ENCODE peak calls at places on chromosome X, in seven cellular contexts. One of them, this sample, is unnamed.

GRCh38 chrX:20046270-20046669 is 55.4 kb upstream of the BCLAF3 start:
- DNase-seq in iris pigment epithelial cell: no peak
- DNase-seq in RPMI8226: no peak
- DNase-seq in GM19239: no peak
- DNase-seq in endothelial cell: no peak
- DNase-seq in NCI-H510A treated with DMSO at 0.1 percent for 48 hours: no peak
- DNase-seq in stimulated activated CD8-positive, alpha-beta memory T cell treated with anti-CD3 and anti-CD28 coated beads, Interleukin-7, amount 100 ng/mL, for 1 hour: no peak
- DNase-seq in this sample: no peak

GRCh38 chrX:87663421-87663820 is 145.8 kb downstream of the KLHL4 start:
- DNase-seq in iris pigment epithelial cell: no peak
- DNase-seq in NCI-H510A treated with DMSO at 0.1 percent for 48 hours: no peak
- DNase-seq in GM19239: no peak
- DNase-seq in endothelial cell: no peak
- DNase-seq in stimulated activated CD8-positive, alpha-beta memory T cell treated with anti-CD3 and anti-CD28 coated beads, Interleukin-7, amount 100 ng/mL, for 1 hour: no peak
- DNase-seq in RPMI8226: no peak
- DNase-seq in this sample: no peak

GRCh38 chrX:38856670-38857069 is 55.4 kb downstream of the MID1IP1 start:
- DNase-seq in GM19239: no peak
- DNase-seq in endothelial cell: no peak
- DNase-seq in NCI-H510A treated with DMSO at 0.1 percent for 48 hours: no peak
- DNase-seq in stimulated activated CD8-positive, alpha-beta memory T cell treated with anti-CD3 and anti-CD28 coated beads, Interleukin-7, amount 100 ng/mL, for 1 hour: no peak
- DNase-seq in iris pigment epithelial cell: no peak
- DNase-seq in RPMI8226: no peak
- DNase-seq in this sample: no peak

GRCh38 chrX:143988356-143988755 is 104.5 kb downstream of the UBE2NL start:
- DNase-seq in endothelial cell: no peak
- DNase-seq in RPMI8226: no peak
- DNase-seq in stimulated activated CD8-positive, alpha-beta memory T cell treated with anti-CD3 and anti-CD28 coated beads, Interleukin-7, amount 100 ng/mL, for 1 hour: no peak
- DNase-seq in GM19239: no peak
- DNase-seq in NCI-H510A treated with DMSO at 0.1 percent for 48 hours: no peak
- DNase-seq in iris pigment epithelial cell: peak; percentile 1
- DNase-seq in this sample: no peak

GRCh38 chrX:150569155-150569477 is 695 bp downstream of the MTM1 start:
- DNase-seq in stimulated activated CD8-positive, alpha-beta memory T cell treated with anti-CD3 and anti-CD28 coated beads, Interleukin-7, amount 100 ng/mL, for 1 hour: no peak
- DNase-seq in iris pigment epithelial cell: peak; percentile 56
- DNase-seq in RPMI8226: peak; percentile 31
- DNase-seq in GM19239: no peak
- DNase-seq in NCI-H510A treated with DMSO at 0.1 percent for 48 hours: no peak
- DNase-seq in endothelial cell: no peak
- DNase-seq in this sample: no peak

GRCh38 chrX:19888419-19888879 is 1.0 kb upstream of the SH3KBP1 start:
- DNase-seq in stimulated activated CD8-positive, alpha-beta memory T cell treated with anti-CD3 and anti-CD28 coated beads, Interleukin-7, amount 100 ng/mL, for 1 hour: no peak
- DNase-seq in endothelial cell: peak; percentile 29
- DNase-seq in NCI-H510A treated with DMSO at 0.1 percent for 48 hours: peak; percentile 10
- DNase-seq in iris pigment epithelial cell: peak; percentile 74
- DNase-seq in RPMI8226: peak; percentile 20
- DNase-seq in GM19239: no peak
- DNase-seq in this sample: no peak

GRCh38 chrX:11426712-11427081 is 133.5 kb downstream of the AMELX start:
- DNase-seq in stimulated activated CD8-positive, alpha-beta memory T cell treated with anti-CD3 and anti-CD28 coated beads, Interleukin-7, amount 100 ng/mL, for 1 hour: no peak
- DNase-seq in iris pigment epithelial cell: no peak
- DNase-seq in RPMI8226: no peak
- DNase-seq in endothelial cell: no peak
- DNase-seq in NCI-H510A treated with DMSO at 0.1 percent for 48 hours: no peak
- DNase-seq in GM19239: no peak
- DNase-seq in this sample: no peak

GRCh38 chrX:148661035-148661434 is 160.6 kb downstream of the AFF2 start:
- DNase-seq in NCI-H510A treated with DMSO at 0.1 percent for 48 hours: no peak
- DNase-seq in GM19239: no peak
- DNase-seq in stimulated activated CD8-positive, alpha-beta memory T cell treated with anti-CD3 and anti-CD28 coated beads, Interleukin-7, amount 100 ng/mL, for 1 hour: no peak
- DNase-seq in RPMI8226: no peak
- DNase-seq in iris pigment epithelial cell: no peak
- DNase-seq in endothelial cell: no peak
- DNase-seq in this sample: no peak

GRCh38 chrX:13906103-13906502 is 89.2 kb upstream of the GPM6B start:
- DNase-seq in iris pigment epithelial cell: no peak
- DNase-seq in endothelial cell: no peak
- DNase-seq in RPMI8226: peak; percentile 63
- DNase-seq in GM19239: no peak
- DNase-seq in NCI-H510A treated with DMSO at 0.1 percent for 48 hours: no peak
- DNase-seq in stimulated activated CD8-positive, alpha-beta memory T cell treated with anti-CD3 and anti-CD28 coated beads, Interleukin-7, amount 100 ng/mL, for 1 hour: no peak
- DNase-seq in this sample: no peak

GRCh38 chrX:49838374-49838773 is 9.3 kb downstream of the PAGE4 start:
- DNase-seq in stimulated activated CD8-positive, alpha-beta memory T cell treated with anti-CD3 and anti-CD28 coated beads, Interleukin-7, amount 100 ng/mL, for 1 hour: no peak
- DNase-seq in RPMI8226: peak; percentile 30
- DNase-seq in iris pigment epithelial cell: peak; percentile 22
- DNase-seq in endothelial cell: peak; percentile 24
- DNase-seq in NCI-H510A treated with DMSO at 0.1 percent for 48 hours: peak; percentile 21
- DNase-seq in GM19239: no peak
- DNase-seq in this sample: no peak

GRCh38 chrX:38127961-38128360 is 92.7 kb downstream of the SRPX start:
- DNase-seq in iris pigment epithelial cell: no peak
- DNase-seq in endothelial cell: no peak
- DNase-seq in NCI-H510A treated with DMSO at 0.1 percent for 48 hours: no peak
- DNase-seq in stimulated activated CD8-positive, alpha-beta memory T cell treated with anti-CD3 and anti-CD28 coated beads, Interleukin-7, amount 100 ng/mL, for 1 hour: no peak
- DNase-seq in RPMI8226: no peak
- DNase-seq in GM19239: no peak
- DNase-seq in this sample: no peak

GRCh38 chrX:11953615-11954014 is 184.7 kb upstream of the FRMPD4 start:
- DNase-seq in stimulated activated CD8-positive, alpha-beta memory T cell treated with anti-CD3 and anti-CD28 coated beads, Interleukin-7, amount 100 ng/mL, for 1 hour: no peak
- DNase-seq in iris pigment epithelial cell: peak; percentile 95
- DNase-seq in RPMI8226: no peak
- DNase-seq in NCI-H510A treated with DMSO at 0.1 percent for 48 hours: no peak
- DNase-seq in GM19239: no peak
- DNase-seq in endothelial cell: no peak
- DNase-seq in this sample: no peak

GRCh38 chrX:410296-410695 is 23.6 kb upstream of the PPP2R3B start:
- DNase-seq in stimulated activated CD8-positive, alpha-beta memory T cell treated with anti-CD3 and anti-CD28 coated beads, Interleukin-7, amount 100 ng/mL, for 1 hour: no peak
- DNase-seq in RPMI8226: no peak
- DNase-seq in endothelial cell: no peak
- DNase-seq in GM19239: no peak
- DNase-seq in iris pigment epithelial cell: no peak
- DNase-seq in NCI-H510A treated with DMSO at 0.1 percent for 48 hours: no peak
- DNase-seq in this sample: no peak

GRCh38 chrX:136497556-136498048 is at the start of gene HTATSF1:
- DNase-seq in RPMI8226: no peak
- DNase-seq in iris pigment epithelial cell: no peak
- DNase-seq in NCI-H510A treated with DMSO at 0.1 percent for 48 hours: no peak
- DNase-seq in endothelial cell: peak; percentile 3
- DNase-seq in stimulated activated CD8-positive, alpha-beta memory T cell treated with anti-CD3 and anti-CD28 coated beads, Interleukin-7, amount 100 ng/mL, for 1 hour: no peak
- DNase-seq in GM19239: no peak
- DNase-seq in this sample: no peak

GRCh38 chrX:115284877-115285276 is 4.6 kb upstream of the LUZP4 start:
- DNase-seq in endothelial cell: no peak
- DNase-seq in iris pigment epithelial cell: no peak
- DNase-seq in NCI-H510A treated with DMSO at 0.1 percent for 48 hours: no peak
- DNase-seq in GM19239: no peak
- DNase-seq in RPMI8226: no peak
- DNase-seq in stimulated activated CD8-positive, alpha-beta memory T cell treated with anti-CD3 and anti-CD28 coated beads, Interleukin-7, amount 100 ng/mL, for 1 hour: no peak
- DNase-seq in this sample: no peak

GRCh38 chrX:46589977-46590723 is 16.6 kb downstream of the CHST7 start:
- DNase-seq in NCI-H510A treated with DMSO at 0.1 percent for 48 hours: no peak
- DNase-seq in GM19239: no peak
- DNase-seq in stimulated activated CD8-positive, alpha-beta memory T cell treated with anti-CD3 and anti-CD28 coated beads, Interleukin-7, amount 100 ng/mL, for 1 hour: no peak
- DNase-seq in endothelial cell: no peak
- DNase-seq in RPMI8226: no peak
- DNase-seq in iris pigment epithelial cell: peak; percentile 49
- DNase-seq in this sample: no peak

GRCh38 chrX:11351375-11352295 is 58.4 kb downstream of the AMELX start:
- DNase-seq in stimulated activated CD8-positive, alpha-beta memory T cell treated with anti-CD3 and anti-CD28 coated beads, Interleukin-7, amount 100 ng/mL, for 1 hour: no peak
- DNase-seq in endothelial cell: no peak
- DNase-seq in GM19239: no peak
- DNase-seq in RPMI8226: peak; percentile 7
- DNase-seq in iris pigment epithelial cell: peak; percentile 84
- DNase-seq in NCI-H510A treated with DMSO at 0.1 percent for 48 hours: no peak
- DNase-seq in this sample: no peak

GRCh38 chrX:78124304-78124703 is 15.1 kb downstream of the TAF9B start:
- DNase-seq in endothelial cell: no peak
- DNase-seq in GM19239: no peak
- DNase-seq in stimulated activated CD8-positive, alpha-beta memory T cell treated with anti-CD3 and anti-CD28 coated beads, Interleukin-7, amount 100 ng/mL, for 1 hour: no peak
- DNase-seq in RPMI8226: no peak
- DNase-seq in NCI-H510A treated with DMSO at 0.1 percent for 48 hours: no peak
- DNase-seq in iris pigment epithelial cell: peak; percentile 15
- DNase-seq in this sample: no peak

GRCh38 chrX:1468250-1468772 is 15.6 kb upstream of the ASMTL start:
- DNase-seq in NCI-H510A treated with DMSO at 0.1 percent for 48 hours: no peak
- DNase-seq in iris pigment epithelial cell: peak; percentile 23
- DNase-seq in GM19239: peak; percentile 58
- DNase-seq in stimulated activated CD8-positive, alpha-beta memory T cell treated with anti-CD3 and anti-CD28 coated beads, Interleukin-7, amount 100 ng/mL, for 1 hour: no peak
- DNase-seq in RPMI8226: peak; percentile 97
- DNase-seq in endothelial cell: no peak
- DNase-seq in this sample: no peak